ENCODE peak calls at places on chromosome 4, in six cellular contexts. V is SK-N-SH; Z is activated naive CD4-positive, alpha-beta T cell; Q is substantia nigra; F is HepG2; S is ascending aorta. X is an unnamed sample.

GRCh38 chr4:174332741-174333493 is 49.2 kb downstream of the CEP44 start:
- DNase-seq in Q (no peak), Z (no peak), F (no peak), S (no peak), V (no peak), X (no peak)

GRCh38 chr4:47752214-47752613 is 85.7 kb downstream of the CORIN start:
- DNase-seq in Z (no peak), Q (no peak), F (no peak), V (no peak), S (no peak), X (no peak)

GRCh38 chr4:177907736-177908424 is 465.6 kb upstream of the AGA start:
- DNase-seq in F (no peak), S (no peak), Z (no peak), Q (no peak), V (no peak), X (no peak)

GRCh38 chr4:112759313-112759712 is 122.4 kb downstream of the LARP7 start:
- DNase-seq in Q (no peak), V (no peak), Z (no peak), F (no peak), S (no peak), X (no peak)

GRCh38 chr4:38747629-38748028 is 35.2 kb downstream of the TLR10 start:
- DNase-seq in Z (no peak), Q (no peak), S (no peak), F (no peak), V (no peak), X (no peak)

GRCh38 chr4:180057198-180057821 is 2185.9 kb upstream of the TENM3 start:
- DNase-seq in V (peak), F (no peak), Q (no peak), S (no peak), Z (no peak), X (no peak)

GRCh38 chr4:163063891-163064290 is 102.8 kb downstream of the NAF1 start:
- DNase-seq in Q (no peak), S (no peak), Z (no peak), F (no peak), V (no peak), X (no peak)

GRCh38 chr4:99723555-99724450 is 66.2 kb upstream of the C4orf54 start:
- DNase-seq in Q (peak), V (peak), Z (no peak), F (peak), S (peak), X (peak)

GRCh38 chr4:134539729-134540231 is 338.2 kb upstream of the PABPC4L start:
- DNase-seq in S (no peak), V (no peak), Q (no peak), F (no peak), Z (no peak), X (no peak)

GRCh38 chr4:8238515-8239053 is 31.0 kb upstream of the HTRA3 start:
- DNase-seq in V (peak), Q (no peak), Z (no peak), S (no peak), F (peak), X (peak)

GRCh38 chr4:83644677-83645639 is 109.0 kb downstream of the GPAT3 start:
- DNase-seq in V (peak), Z (no peak), S (no peak), F (peak), Q (no peak), X (no peak)

GRCh38 chr4:22434895-22435294 is 81.0 kb downstream of the ADGRA3 start:
- DNase-seq in F (peak), Z (no peak), Q (no peak), S (no peak), V (peak), X (peak)

GRCh38 chr4:155807021-155807420 is 48.2 kb downstream of the GUCY1B1 start:
- DNase-seq in S (no peak), Z (no peak), V (no peak), F (no peak), Q (no peak), X (no peak)

GRCh38 chr4:142088906-142089305 is 452.5 kb downstream of the IL15 start:
- DNase-seq in Q (no peak), S (no peak), V (no peak), Z (no peak), F (no peak), X (no peak)

GRCh38 chr4:5863461-5864113 is 29.3 kb downstream of the CRMP1 start:
- DNase-seq in Z (no peak), F (no peak), S (no peak), Q (no peak), V (no peak), X (no peak)

GRCh38 chr4:22356996-22357596 is 158.8 kb downstream of the ADGRA3 start:
- DNase-seq in F (no peak), V (no peak), Q (no peak), Z (no peak), S (no peak), X (no peak)

GRCh38 chr4:177079327-177079726 is 230.3 kb upstream of the NEIL3 start:
- DNase-seq in F (no peak), S (no peak), V (no peak), Z (no peak), Q (no peak), X (no peak)

GRCh38 chr4:54897590-54897989 is 227.8 kb downstream of the KDR start:
- DNase-seq in S (no peak), Q (no peak), F (no peak), Z (no peak), V (no peak), X (no peak)

GRCh38 chr4:6473264-6474052 is 1.0 kb upstream of the PPP2R2C start:
- DNase-seq in S (peak), Q (no peak), F (no peak), V (no peak), Z (no peak), X (no peak)

GRCh38 chr4:30461218-30461617 is 259.0 kb upstream of the PCDH7 start:
- DNase-seq in F (no peak), V (no peak), Z (no peak), Q (no peak), S (no peak), X (no peak)

GRCh38 chr4:114780205-114780604 is 181.6 kb downstream of the UGT8 start:
- DNase-seq in S (no peak), V (peak), F (peak), Q (no peak), Z (no peak), X (no peak)

GRCh38 chr4:177413656-177414055 is 28.6 kb downstream of the AGA start:
- DNase-seq in Q (no peak), Z (no peak), V (no peak), F (no peak), S (no peak), X (no peak)

GRCh38 chr4:4856071-4857000 is 3.1 kb upstream of the MSX1 start:
- DNase-seq in Q (no peak), F (no peak), S (no peak), V (peak), Z (no peak), X (no peak)

GRCh38 chr4:184282895-184283654 is 65.4 kb upstream of the ENPP6 start:
- DNase-seq in F (no peak), Q (no peak), Z (no peak), V (no peak), S (no peak), X (no peak)

GRCh38 chr4:181939199-181939945 is 303.8 kb upstream of the TENM3 start:
- DNase-seq in F (no peak), Q (no peak), Z (no peak), S (no peak), V (no peak), X (no peak)

GRCh38 chr4:83230928-83231327 is 53.7 kb downstream of the COQ2 start:
- DNase-seq in F (no peak), Q (no peak), V (no peak), Z (no peak), S (no peak), X (no peak)

GRCh38 chr4:89196056-89196674 is 84.8 kb downstream of the TIGD2 start:
- DNase-seq in V (no peak), F (no peak), Q (no peak), S (no peak), Z (no peak), X (no peak)

GRCh38 chr4:23819041-23819511 is 70.8 kb downstream of the PPARGC1A start:
- DNase-seq in F (no peak), S (no peak), Q (no peak), V (no peak), Z (no peak), X (no peak)

GRCh38 chr4:27005512-27006246 is 145.0 kb downstream of the STIM2 start:
- DNase-seq in Q (no peak), V (no peak), F (no peak), Z (no peak), S (no peak), X (no peak)

GRCh38 chr4:37244583-37245390 is at the start of gene NWD2:
- DNase-seq in F (no peak), Q (no peak), S (no peak), Z (no peak), V (peak), X (peak)

GRCh38 chr4:143140696-143141095 is 44.0 kb upstream of the USP38 start:
- DNase-seq in Z (no peak), V (no peak), Q (no peak), F (no peak), S (no peak), X (no peak)

GRCh38 chr4:187887886-187888285 is 107.7 kb upstream of the ZFP42 start:
- DNase-seq in F (no peak), S (no peak), Z (no peak), Q (no peak), V (peak), X (no peak)

GRCh38 chr4:109211671-109212070 is 90.8 kb downstream of the COL25A1 start:
- DNase-seq in Z (no peak), Q (no peak), S (no peak), F (no peak), V (no peak), X (no peak)

GRCh38 chr4:20281453-20281852 is 29.7 kb downstream of the SLIT2 start:
- DNase-seq in Q (no peak), S (no peak), F (no peak), Z (no peak), V (no peak), X (no peak)

GRCh38 chr4:184430163-184430562 is 44.2 kb downstream of the IRF2 start:
- DNase-seq in Z (no peak), V (no peak), Q (no peak), S (no peak), F (no peak), X (no peak)

GRCh38 chr4:7719354-7720174 is 220.1 kb downstream of the AFAP1 start:
- DNase-seq in S (no peak), V (peak), F (peak), Z (peak), Q (peak), X (no peak)

GRCh38 chr4:188695261-188695660 is 556.0 kb downstream of the TRIML1 start:
- DNase-seq in V (no peak), S (no peak), Z (no peak), F (no peak), Q (no peak), X (no peak)

GRCh38 chr4:78386679-78387078 is 164.9 kb upstream of the ANXA3 start:
- DNase-seq in Q (no peak), S (no peak), Z (no peak), V (no peak), F (no peak), X (no peak)

GRCh38 chr4:8507251-8507570 is 66.6 kb downstream of the TRMT44 start:
- DNase-seq in F (no peak), Z (no peak), Q (no peak), S (no peak), V (no peak), X (no peak)

GRCh38 chr4:130249002-130249401 is 1153.0 kb downstream of the C4orf33 start:
- DNase-seq in Q (no peak), F (no peak), S (no peak), Z (no peak), V (no peak), X (no peak)

X was measured in right lobe of liver.